ENCODE peak calls at places on chromosomes 11 and 22, in six cellular contexts. R, S, B, Y, J and T are unnamed samples.
A peak's percentile ranks its signal among the peaks of the same experiment; 100 is the strongest.

GRCh38 chr11:100188137-100188783 is 498.8 kb upstream of the ARHGAP42 start:
- DNase-seq in J (no peak), B (no peak), S (no peak), R (no peak), Y (no peak), T (no peak)

GRCh38 chr22:45946805-45947600 is 30.0 kb downstream of the WNT7B start:
- DNase-seq in S (no peak), Y (no peak), R (no peak), J (no peak), B (no peak), T (no peak)

GRCh38 chr11:326842-327580 is 6.4 kb upstream of the IFITM3 start:
- DNase-seq in B (peak; percentile 38), R (peak; percentile 91), J (no peak), Y (no peak), S (peak; percentile 42), T (peak; percentile 94)

GRCh38 chr11:132032555-132032954 is 662.1 kb downstream of the NTM start:
- DNase-seq in Y (no peak), R (no peak), S (peak; percentile 92), J (no peak), B (no peak), T (no peak)

GRCh38 chr11:116422976-116423375 is 349.8 kb downstream of the BUD13 start:
- DNase-seq in S (no peak), Y (no peak), R (no peak), B (no peak), J (peak; percentile 56), T (no peak)

GRCh38 chr11:7592706-7593105 is 78.9 kb downstream of the PPFIBP2 start:
- DNase-seq in B (no peak), Y (no peak), J (no peak), S (peak; percentile 37), R (peak; percentile 33), T (peak; percentile 24)

GRCh38 chr11:133659542-133660201 is 127.4 kb upstream of the OPCML start:
- DNase-seq in J (no peak), B (no peak), R (no peak), S (no peak), Y (no peak), T (peak; percentile 16)

GRCh38 chr11:64877390-64878222 is 815 bp downstream of the EHD1 start:
- DNase-seq in S (no peak), R (no peak), J (no peak), B (no peak), Y (no peak), T (peak; percentile 65)

GRCh38 chr22:49209452-49210195 is 618.0 kb downstream of the BRD1 start:
- DNase-seq in S (no peak), J (no peak), Y (no peak), R (no peak), B (no peak), T (no peak)

GRCh38 chr11:131041331-131042040 is 125.2 kb upstream of the SNX19 start:
- DNase-seq in R (no peak), J (no peak), B (no peak), Y (no peak), S (no peak), T (no peak)

GRCh38 chr11:120208012-120208441 is 2.8 kb upstream of the OAF start:
- DNase-seq in R (no peak), J (no peak), B (no peak), Y (no peak), S (no peak), T (no peak)

GRCh38 chr11:65569973-65570918 is at the start of gene ZNRD2:
- DNase-seq in Y (peak; percentile 95), J (peak; percentile 99), B (peak; percentile 92), R (peak; percentile 91), S (peak; percentile 99), T (peak; percentile 100)

GRCh38 chr11:116109228-116109627 is 605.0 kb upstream of the CADM1 start:
- DNase-seq in J (no peak), R (no peak), Y (no peak), S (peak; percentile 44), B (no peak), T (no peak)

GRCh38 chr11:76592025-76592914 is 78.3 kb downstream of the LRRC32 start:
- DNase-seq in Y (no peak), B (no peak), S (no peak), J (no peak), R (no peak), T (no peak)
- H3K4me3 ChIP-seq in Y (no peak overlapping the region), B (no peak overlapping the region), S (no peak overlapping the region), J (no peak overlapping the region), R (no peak overlapping the region), T (no peak overlapping the region)

GRCh38 chr11:23406131-23406819 is 546.0 kb upstream of the CCDC179 start:
- DNase-seq in R (no peak), J (no peak), S (no peak), B (no peak), Y (no peak), T (no peak)
- TF ChIP-seq CTCF in R (no peak), J (no peak), S (no peak), B (no peak), Y (no peak), T (no peak)

GRCh38 chr11:14075679-14076078 is 113.2 kb downstream of the SPON1 start:
- DNase-seq in Y (no peak), J (no peak), R (no peak), S (no peak), B (no peak), T (no peak)

GRCh38 chr11:14075118-14075601 is 112.6 kb downstream of the SPON1 start:
- DNase-seq in B (no peak), J (no peak), S (no peak), Y (no peak), R (no peak), T (no peak)

GRCh38 chr11:14081541-14082211 is 119.2 kb downstream of the SPON1 start:
- DNase-seq in Y (no peak), R (no peak), S (no peak), J (no peak), B (no peak), T (no peak)

GRCh38 chr11:14082338-14082737 is 119.8 kb downstream of the SPON1 start:
- DNase-seq in J (no peak), R (no peak), Y (no peak), B (no peak), S (no peak), T (no peak)

GRCh38 chr11:14078941-14079522 is 116.5 kb downstream of the SPON1 start:
- DNase-seq in B (no peak), S (no peak), J (no peak), R (no peak), Y (no peak), T (no peak)
- H3K4me3 ChIP-seq in B (no peak overlapping the region), S (no peak overlapping the region), J (no peak overlapping the region), R (no peak overlapping the region), Y (no peak overlapping the region), T (no peak overlapping the region)

GRCh38 chr22:41883400-41883799 is 31.5 kb downstream of the SHISA8 start:
- DNase-seq in R (no peak), Y (no peak), B (no peak), J (no peak), S (no peak), T (no peak)

GRCh38 chr22:41885116-41885515 is 29.8 kb downstream of the SHISA8 start:
- DNase-seq in J (peak; percentile 33), S (no peak), Y (no peak), B (no peak), R (no peak), T (no peak)

GRCh38 chr22:41880653-41881052 is 34.2 kb downstream of the SHISA8 start:
- DNase-seq in B (no peak), R (no peak), S (no peak), J (no peak), Y (no peak), T (no peak)

GRCh38 chr22:41888638-41889200 is 26.2 kb downstream of the SHISA8 start:
- DNase-seq in B (no peak), S (peak; percentile 58), R (no peak), J (no peak), Y (no peak), T (no peak)

GRCh38 chr22:41885576-41885975 is 29.3 kb downstream of the SHISA8 start:
- DNase-seq in R (no peak), Y (no peak), J (no peak), S (no peak), B (no peak), T (no peak)
- TF ChIP-seq CTCF in R (no peak), Y (no peak), J (no peak), S (no peak), B (no peak), T (no peak)

DNA sequence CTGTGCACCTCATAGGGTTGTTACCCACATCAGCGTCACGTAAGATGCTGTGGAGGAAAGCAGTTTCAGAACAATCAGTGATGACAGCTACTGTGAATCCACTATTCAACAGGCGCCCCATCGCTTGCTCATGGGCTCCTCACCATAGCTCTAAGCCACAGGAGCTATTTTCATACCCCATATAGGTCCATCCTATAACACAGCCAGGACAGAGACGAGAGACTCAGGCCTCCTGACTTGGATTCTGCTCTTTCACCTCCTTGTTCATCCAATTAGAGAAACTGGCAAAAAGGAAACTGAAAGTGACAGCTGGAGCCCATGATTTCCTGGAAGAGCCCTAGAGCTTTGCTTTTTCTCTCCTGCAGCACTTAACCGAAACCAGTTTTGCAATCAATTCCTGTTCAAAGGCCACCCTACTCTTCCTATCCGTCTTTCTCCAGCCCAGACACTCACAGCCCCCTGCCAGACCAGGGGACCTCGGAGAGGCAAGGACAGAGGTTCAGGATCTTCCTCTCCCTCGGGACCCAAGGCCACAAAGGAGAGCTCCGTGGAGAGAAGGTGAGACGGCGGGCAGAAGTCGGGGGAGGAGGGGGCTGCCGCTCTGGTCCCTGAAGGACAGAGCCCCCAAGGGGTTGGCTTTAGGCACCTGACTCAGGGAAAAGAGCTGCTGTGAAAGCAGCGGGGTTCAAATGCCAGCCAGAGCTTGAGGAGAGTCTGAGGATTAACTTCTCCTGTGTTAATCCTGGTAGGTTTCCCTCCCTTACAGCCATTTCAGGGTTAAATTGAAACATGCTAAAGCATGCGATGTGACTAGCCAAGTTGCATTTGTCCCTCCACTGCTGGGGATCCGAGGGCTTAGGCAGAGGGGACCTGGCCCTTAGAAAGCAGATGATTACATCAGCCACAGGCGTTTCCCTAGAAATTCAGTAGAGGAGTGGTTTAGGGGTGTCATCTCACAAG is at the start of gene APOL6:
- DNase-seq in R (peak; percentile 38), Y (no peak), S (peak; percentile 76), B (no peak), J (peak; percentile 55), T (peak; percentile 80)
- H3K4me3 ChIP-seq in R (peak within 1 kb of the TSS; percentile 69), Y (peak within 1 kb of the TSS; percentile 43), S (peak within 1 kb of the TSS; percentile 73), B (peak within 1 kb of the TSS; percentile 88), J (peak within 1 kb of the TSS; percentile 43), T (peak within 1 kb of the TSS; percentile 93)